ENCODE peak calls at places on chromosomes 3 and 15, in eight cellular contexts. Z is stimulated activated CD4-positive, alpha-beta T cell treated with anti-CD3 and anti-CD28 coated beads, Interleukin-15, amount 100 ng/mL, for 1 hour; O is HTR-8/SVneo; R is islet precursor cell; T is AG20443; L is Calu3; Y is cardiac fibroblast; K is stomach. Q is an unnamed sample.
A peak's percentile ranks its signal among the peaks of the same experiment; 100 is the strongest.

GRCh38 chr3:107969994-107970896 is 120.6 kb downstream of the CD47 start:
- DNase-seq in Z (no peak), O (no peak), R (peak; percentile 40), T (no peak), L (peak; percentile 61), Y (peak; percentile 94), K (no peak), Q (no peak)

GRCh38 chr3:183148056-183148455 is 14.5 kb downstream of the LAMP3 start:
- DNase-seq in Z (no peak), O (no peak), R (no peak), T (no peak), L (no peak), Y (peak; percentile 76), K (no peak), Q (no peak)

GRCh38 chr3:169618894-169619792 is 44.4 kb downstream of the MECOM start:
- DNase-seq in Z (no peak), O (no peak), R (no peak), T (no peak), L (no peak), Y (no peak), K (no peak), Q (no peak)

GRCh38 chr15:70316059-70316600 is 218.4 kb upstream of the TLE3 start:
- DNase-seq in Z (no peak), O (no peak), R (no peak), T (no peak), L (no peak), Y (no peak), K (no peak), Q (no peak)

GRCh38 chr3:159732172-159733111 is 256.2 kb upstream of the IL12A start:
- DNase-seq in Z (no peak), O (no peak), R (peak; percentile 90), T (peak; percentile 68), L (peak; percentile 52), Y (peak; percentile 64), K (no peak), Q (no peak)

GRCh38 chr15:43872416-43873020 is 45.7 kb downstream of the WDR76 start:
- DNase-seq in Z (no peak), O (peak; percentile 51), R (peak; percentile 74), T (peak; percentile 88), L (peak; percentile 48), Y (peak; percentile 85), K (no peak), Q (peak; percentile 88)

GRCh38 chr15:70964686-70965085 is 72.1 kb downstream of the LRRC49 start:
- DNase-seq in Z (no peak), O (no peak), R (no peak), T (no peak), L (no peak), Y (no peak), K (no peak), Q (no peak)

GRCh38 chr3:12060139-12060831 is 56.1 kb downstream of the SYN2 start:
- DNase-seq in Z (no peak), O (no peak), R (no peak), T (no peak), L (no peak), Y (no peak), K (no peak), Q (no peak)

GRCh38 chr3:13598926-13599886 is 50.3 kb downstream of the FBLN2 start:
- DNase-seq in Z (no peak), O (no peak), R (no peak), T (peak; percentile 64), L (no peak), Y (no peak), K (no peak), Q (peak; percentile 82)

GRCh38 chr3:42655331-42655888 is 1.9 kb downstream of the ZBTB47 start:
- DNase-seq in Z (no peak), O (no peak), R (peak; percentile 54), T (peak; percentile 40), L (no peak), Y (no peak), K (peak; percentile 42), Q (peak; percentile 93)

GRCh38 chr3:42747581-42747980 is 25.5 kb downstream of the CCDC13 start:
- DNase-seq in Z (no peak), O (no peak), R (peak; percentile 30), T (no peak), L (no peak), Y (no peak), K (no peak), Q (no peak)

GRCh38 chr15:55873024-55873745 is 120.2 kb downstream of the NEDD4 start:
- DNase-seq in Z (no peak), O (no peak), R (no peak), T (no peak), L (no peak), Y (peak; percentile 52), K (no peak), Q (no peak)

GRCh38 chr3:72848703-72849081 is 447 bp upstream of the SHQ1 start:
- DNase-seq in Z (no peak), O (no peak), R (no peak), T (no peak), L (no peak), Y (no peak), K (no peak), Q (no peak)

Q was measured in osteoblast.